ENCODE peak calls at places on chromosome 2, in six cellular contexts. R, B, O, Q, F and K are unnamed samples.

GRCh38 chr2:71060871-71061270 is 7.6 kb upstream of the NAGK start:
- DNase-seq in O (no peak), Q (no peak), B (no peak), R (no peak), F (peak; percentile 42), K (no peak)

GRCh38 chr2:86221066-86221684 is 21.9 kb downstream of the MRPL35 start:
- DNase-seq in O (peak; percentile 45), F (peak; percentile 81), B (peak; percentile 49), Q (peak; percentile 77), R (peak; percentile 43), K (peak; percentile 52)

GRCh38 chr2:133953524-133953923 is 300.3 kb upstream of the MGAT5 start:
- DNase-seq in F (no peak), R (no peak), B (no peak), Q (no peak), O (no peak), K (no peak)

GRCh38 chr2:240906141-240906910 is at the start of gene CROCC2:
- DNase-seq in Q (no peak), F (no peak), O (no peak), B (peak; percentile 8), R (no peak), K (no peak)

GRCh38 chr2:23520256-23520655 is 135.3 kb downstream of the KLHL29 start:
- DNase-seq in Q (no peak), R (no peak), O (no peak), B (no peak), F (no peak), K (no peak)

GRCh38 chr2:149858916-149859634 is 271.5 kb upstream of the MMADHC start:
- DNase-seq in B (no peak), F (peak; percentile 63), Q (peak; percentile 62), R (peak; percentile 57), O (peak; percentile 75), K (peak; percentile 69)

GRCh38 chr2:45014016-45014702 is 4.9 kb upstream of the SIX2 start:
- DNase-seq in O (no peak), F (peak; percentile 74), B (peak; percentile 77), Q (peak; percentile 69), R (peak; percentile 20), K (peak; percentile 36)

GRCh38 chr2:226776104-226776503 is 23.5 kb downstream of the IRS1 start:
- DNase-seq in R (no peak), O (no peak), B (no peak), Q (no peak), F (no peak), K (no peak)

GRCh38 chr2:224395646-224396390 is 6.1 kb downstream of the FAM124B start:
- DNase-seq in B (no peak), R (no peak), F (no peak), O (no peak), Q (no peak), K (no peak)

GRCh38 chr2:108587621-108588020 is 53.4 kb downstream of the LIMS1 start:
- DNase-seq in B (no peak), R (peak; percentile 95), F (no peak), Q (peak; percentile 82), O (peak; percentile 77), K (peak; percentile 88)

GRCh38 chr2:219404291-219404910 is 13.8 kb upstream of the DES start:
- DNase-seq in Q (no peak), B (no peak), R (no peak), F (no peak), O (no peak), K (no peak)
- H3K4me3 ChIP-seq in Q (no peak overlapping the region), B (no peak overlapping the region), R (no peak overlapping the region), F (no peak overlapping the region), O (no peak overlapping the region), K (no peak overlapping the region)

DNA sequence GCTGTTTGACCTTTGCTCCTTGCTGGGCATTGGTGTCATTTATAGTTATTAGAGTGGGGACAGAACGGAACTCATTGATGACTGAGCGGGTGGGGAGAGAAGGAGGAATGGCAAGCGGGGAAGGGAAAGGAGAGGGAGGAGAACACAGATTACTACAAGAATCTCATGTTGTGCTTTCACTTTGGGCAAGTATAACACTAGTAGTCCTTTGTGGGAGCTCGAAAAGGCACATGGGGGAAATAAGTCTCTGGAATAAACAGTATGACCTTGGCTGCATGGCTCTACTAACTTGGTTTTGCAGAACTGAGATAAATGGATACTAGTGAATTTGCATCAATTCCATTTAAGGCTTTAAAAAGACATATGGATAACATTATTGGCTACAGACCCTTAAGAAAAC is 161.7 kb upstream of the NABP1 start:
- DNase-seq in F (no peak), O (no peak), R (no peak), Q (no peak), B (no peak), K (no peak)
- H3K4me3 ChIP-seq in F (no peak overlapping the region), O (no peak overlapping the region), R (no peak overlapping the region), Q (no peak overlapping the region), B (no peak overlapping the region), K (no peak overlapping the region)

GRCh38 chr2:42929577-42929984 is 137.2 kb upstream of the HAAO start:
- DNase-seq in B (no peak), R (no peak), F (no peak), Q (no peak), O (no peak), K (no peak)
- H3K4me3 ChIP-seq in B (no peak overlapping the region), R (no peak overlapping the region), F (no peak overlapping the region), Q (no peak overlapping the region), O (no peak overlapping the region), K (no peak overlapping the region)

GRCh38 chr2:216222650-216223352 is 113.7 kb downstream of the XRCC5 start:
- DNase-seq in F (peak; percentile 38), R (peak; percentile 58), B (no peak), O (peak; percentile 67), Q (peak; percentile 40), K (peak; percentile 29)
- H3K4me3 ChIP-seq in F (no peak overlapping the region), R (no peak overlapping the region), B (no peak overlapping the region), O (no peak overlapping the region), Q (no peak overlapping the region), K (no peak overlapping the region)